ENCODE peak calls at places on chromosome 6, in seven cellular contexts. T, O, U, S, C, K and E are unnamed samples.

GRCh38 chr6:53702316-53702715 is 36.8 kb upstream of the KLHL31 start:
- DNase-seq in T (no peak), O (no peak), U (no peak), S (no peak), C (peak), K (no peak), E (peak)

GRCh38 chr6:12490904-12491571 is 200.9 kb downstream of the EDN1 start:
- DNase-seq in T (no peak), O (no peak), U (no peak), S (peak), C (no peak), K (no peak), E (peak)

GRCh38 chr6:150697515-150697914 is 97.8 kb downstream of the PLEKHG1 start:
- DNase-seq in T (no peak), O (no peak), U (no peak), S (no peak), C (peak), K (no peak), E (no peak)

GRCh38 chr6:94177429-94177828 is 758.1 kb upstream of the EPHA7 start:
- DNase-seq in T (no peak), O (no peak), U (no peak), S (no peak), C (no peak), K (no peak), E (no peak)

GRCh38 chr6:131917318-131917717 is 33.9 kb downstream of the CCN2 start:
- DNase-seq in T (no peak), O (no peak), U (no peak), S (no peak), C (no peak), K (no peak), E (peak)

GRCh38 chr6:136344420-136344819 is 54.8 kb upstream of the BCLAF1 start:
- DNase-seq in T (no peak), O (no peak), U (no peak), S (no peak), C (peak), K (no peak), E (no peak)

GRCh38 chr6:124027392-124027791 is 223.7 kb downstream of the NKAIN2 start:
- DNase-seq in T (no peak), O (no peak), U (no peak), S (no peak), C (no peak), K (no peak), E (no peak)

GRCh38 chr6:84762220-84762940 is 2.0 kb downstream of the TBX18 start:
- DNase-seq in T (no peak), O (no peak), U (no peak), S (no peak), C (no peak), K (no peak), E (no peak)

GRCh38 chr6:105642708-105643107 is 239.8 kb upstream of the PREP start:
- DNase-seq in T (no peak), O (no peak), U (no peak), S (no peak), C (no peak), K (no peak), E (no peak)

GRCh38 chr6:111642463-111643158 is 36.9 kb upstream of the TRAF3IP2 start:
- DNase-seq in T (no peak), O (peak), U (no peak), S (peak), C (peak), K (no peak), E (peak)

GRCh38 chr6:148140772-148141557 is 201.7 kb upstream of the SASH1 start:
- DNase-seq in T (no peak), O (no peak), U (no peak), S (no peak), C (no peak), K (no peak), E (no peak)

GRCh38 chr6:30782425-30783014 is 38.2 kb upstream of the IER3 start:
- DNase-seq in T (no peak), O (no peak), U (no peak), S (peak), C (no peak), K (no peak), E (no peak)

GRCh38 chr6:26284537-26285142 is 80.4 kb upstream of the BTN3A2 start:
- DNase-seq in T (no peak), O (peak), U (peak), S (peak), C (peak), K (peak), E (no peak)

GRCh38 chr6:145756170-145756662 is 20.9 kb upstream of the EPM2A start:
- DNase-seq in T (no peak), O (no peak), U (no peak), S (peak), C (peak), K (no peak), E (no peak)

GRCh38 chr6:28384143-28384533 is 15.4 kb downstream of the ZSCAN12 start:
- DNase-seq in T (no peak), O (no peak), U (no peak), S (no peak), C (no peak), K (no peak), E (no peak)